ENCODE peak calls at places on chromosomes 1 and 21, in four cellular contexts. E is GM12878, A is brain microvascular endothelial cell, D is ovary. T is an unnamed sample.

GRCh38 chr1:201023517-201023902 is at the start of gene KIF21B:
- DNase-seq in E (no peak), A (peak), D (peak), T (no peak)

GRCh38 chr1:56200921-56201320 is 378.4 kb downstream of the PLPP3 start:
- DNase-seq in E (no peak), A (no peak), D (no peak), T (no peak)

GRCh38 chr1:42267904-42268303 is 67.1 kb downstream of the FOXJ3 start:
- DNase-seq in E (no peak), A (no peak), D (no peak), T (no peak)

GRCh38 chr1:85992756-85993155 is 163.8 kb downstream of the COL24A1 start:
- DNase-seq in E (no peak), A (peak), D (no peak), T (peak)

GRCh38 chr1:236795757-236796719 is 946 bp downstream of the MTR start:
- DNase-seq in E (peak), A (peak), D (no peak), T (no peak)

GRCh38 chr1:231566468-231566867 is 38.0 kb downstream of the TSNAX start:
- DNase-seq in E (no peak), A (no peak), D (no peak), T (no peak)

GRCh38 chr1:97091263-97091662 is 369.7 kb downstream of the PTBP2 start:
- DNase-seq in E (no peak), A (no peak), D (no peak), T (no peak)

GRCh38 chr1:59232209-59232608 is 64.7 kb upstream of the FGGY start:
- DNase-seq in E (no peak), A (no peak), D (no peak), T (no peak)

GRCh38 chr1:94607398-94607797 is 65.8 kb upstream of the F3 start:
- DNase-seq in E (no peak), A (no peak), D (no peak), T (no peak)

GRCh38 chr1:147579532-147580199 is 38.4 kb downstream of the BCL9 start:
- DNase-seq in E (no peak), A (no peak), D (no peak), T (peak)

GRCh38 chr1:184945678-184946412 is 28.5 kb downstream of the NIBAN1 start:
- DNase-seq in E (peak), A (no peak), D (no peak), T (no peak)

DNA sequence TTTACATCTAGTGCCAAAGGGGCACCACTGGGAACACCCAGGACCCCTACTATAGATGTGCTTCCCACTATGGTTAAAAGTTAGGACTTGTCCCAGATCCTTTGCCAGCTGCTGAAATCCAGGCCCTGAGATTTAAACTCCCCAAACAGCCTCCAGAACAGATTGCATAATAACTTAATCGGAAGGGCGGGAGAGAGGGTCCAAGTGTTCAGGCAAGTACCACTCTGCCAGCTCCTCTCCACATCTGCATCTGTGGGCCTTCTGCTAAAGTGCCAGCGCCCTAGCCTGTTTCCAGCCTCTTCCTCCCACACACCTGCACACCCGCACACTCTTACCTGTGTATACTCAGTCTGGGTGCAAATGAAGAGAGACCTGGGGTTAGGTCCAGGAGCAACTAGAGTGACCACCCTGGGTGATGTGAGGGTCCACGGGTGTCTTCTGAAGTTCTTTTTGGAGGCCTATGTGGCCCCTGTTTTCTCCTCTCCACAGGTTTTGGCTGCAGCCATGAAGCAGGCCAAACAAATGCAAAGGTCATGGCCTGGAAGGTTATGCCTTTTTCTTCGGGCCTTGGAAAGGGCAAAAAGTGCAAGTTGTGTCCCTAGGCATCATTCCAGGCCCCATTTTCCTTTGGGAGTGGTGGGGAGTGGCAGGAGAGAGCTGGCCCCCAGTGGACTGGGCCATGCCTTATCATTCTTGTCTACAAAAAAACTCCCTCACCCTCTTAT is 29.3 kb downstream of the KIRREL1 start:
- DNase-seq in E (no peak), A (no peak), D (peak), T (no peak)
- H3K27ac ChIP-seq in E (no peak), A (no peak), D (peak), T (peak)

GRCh38 chr21:42557420-42557819 is 43.8 kb downstream of the SLC37A1 start:
- DNase-seq in E (no peak), A (no peak), D (no peak), T (no peak)

GRCh38 chr21:42558846-42559245 is 45.2 kb downstream of the SLC37A1 start:
- DNase-seq in E (no peak), A (no peak), D (no peak), T (no peak)

GRCh38 chr21:42558368-42558767 is 44.7 kb downstream of the SLC37A1 start:
- DNase-seq in E (no peak), A (no peak), D (no peak), T (no peak)

GRCh38 chr21:42560517-42561179 is 47.0 kb downstream of the SLC37A1 start:
- DNase-seq in E (no peak), A (no peak), D (no peak), T (no peak)

DNA sequence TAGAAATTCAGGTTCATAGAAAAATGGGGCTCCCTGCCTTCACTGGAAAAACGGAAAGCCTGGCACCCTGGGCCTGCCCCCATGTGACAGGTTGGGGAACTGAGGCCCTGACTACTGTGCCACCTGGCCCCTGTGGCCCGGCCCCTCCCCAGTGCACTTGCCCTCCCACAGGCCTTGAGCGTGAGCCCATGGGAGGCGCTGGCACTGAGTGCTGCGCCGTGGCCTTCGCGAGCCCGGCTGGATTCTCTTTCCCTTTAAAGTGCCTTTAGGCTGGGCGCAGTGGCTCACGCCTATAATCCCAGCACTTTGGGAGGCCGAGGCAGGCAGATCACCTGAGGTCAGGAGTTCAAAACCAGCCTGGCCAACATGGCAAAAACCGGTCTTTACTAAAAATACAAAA is 45.7 kb downstream of the SLC37A1 start:
- DNase-seq in E (no peak), A (no peak), D (no peak), T (no peak)
- TF ChIP-seq CTCF in E (no peak), A (no peak), D (no peak), T (no peak)

DNA sequence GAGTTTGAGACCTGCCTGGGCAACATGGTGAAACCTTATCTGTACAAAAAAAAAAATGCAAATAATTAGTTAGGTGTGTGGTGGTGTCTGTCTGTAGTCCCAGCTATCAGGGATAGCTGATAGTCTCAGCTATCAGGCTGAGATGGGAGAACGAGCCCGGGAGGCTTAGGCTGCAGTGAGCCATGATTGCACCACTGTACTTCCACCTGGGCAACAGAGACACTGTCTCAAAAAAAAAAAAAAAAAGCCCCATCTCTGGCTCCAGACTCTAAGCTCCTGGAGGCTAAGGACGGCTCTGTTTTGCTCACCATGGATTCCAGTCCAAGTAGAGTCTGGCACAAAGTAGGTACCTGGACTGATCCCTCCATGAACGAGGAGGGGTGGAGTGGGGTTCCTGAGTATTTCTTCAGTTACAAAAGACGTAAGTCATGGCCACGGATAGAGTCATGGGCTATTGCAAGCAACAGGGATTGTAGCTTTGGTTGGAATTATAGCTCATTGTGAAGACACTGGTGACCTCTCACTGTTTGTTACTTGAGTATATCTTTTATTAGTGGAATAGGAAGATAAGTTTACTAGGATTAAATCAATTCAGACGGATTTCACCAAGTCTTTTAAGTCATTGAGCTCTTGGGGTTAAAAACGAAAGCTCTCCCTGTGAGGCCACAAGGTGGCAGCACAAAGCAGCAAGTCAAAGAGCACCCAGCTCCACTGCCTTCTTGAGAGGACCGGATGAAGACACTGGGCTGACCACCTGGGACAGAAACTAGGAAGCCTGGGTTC is 35.6 kb upstream of the TMEM61 start:
- DNase-seq in E (peak), A (peak), D (peak), T (peak)
- H3K4me3 ChIP-seq in E (no peak), A (no peak), D (no peak), T (no peak)

GRCh38 chr1:30955448-30956015 is 47.0 kb upstream of the SDC3 start:
- DNase-seq in E (no peak), A (no peak), D (no peak), T (no peak)
- H3K27ac ChIP-seq in E (no peak), A (peak), D (no peak), T (no peak)

GRCh38 chr1:67862685-67863084 is 29.4 kb upstream of the GNG12 start:
- DNase-seq in E (no peak), A (no peak), D (no peak), T (no peak)
- TF ChIP-seq CTCF in E (no peak), A (no peak), D (no peak), T (no peak)

DNA sequence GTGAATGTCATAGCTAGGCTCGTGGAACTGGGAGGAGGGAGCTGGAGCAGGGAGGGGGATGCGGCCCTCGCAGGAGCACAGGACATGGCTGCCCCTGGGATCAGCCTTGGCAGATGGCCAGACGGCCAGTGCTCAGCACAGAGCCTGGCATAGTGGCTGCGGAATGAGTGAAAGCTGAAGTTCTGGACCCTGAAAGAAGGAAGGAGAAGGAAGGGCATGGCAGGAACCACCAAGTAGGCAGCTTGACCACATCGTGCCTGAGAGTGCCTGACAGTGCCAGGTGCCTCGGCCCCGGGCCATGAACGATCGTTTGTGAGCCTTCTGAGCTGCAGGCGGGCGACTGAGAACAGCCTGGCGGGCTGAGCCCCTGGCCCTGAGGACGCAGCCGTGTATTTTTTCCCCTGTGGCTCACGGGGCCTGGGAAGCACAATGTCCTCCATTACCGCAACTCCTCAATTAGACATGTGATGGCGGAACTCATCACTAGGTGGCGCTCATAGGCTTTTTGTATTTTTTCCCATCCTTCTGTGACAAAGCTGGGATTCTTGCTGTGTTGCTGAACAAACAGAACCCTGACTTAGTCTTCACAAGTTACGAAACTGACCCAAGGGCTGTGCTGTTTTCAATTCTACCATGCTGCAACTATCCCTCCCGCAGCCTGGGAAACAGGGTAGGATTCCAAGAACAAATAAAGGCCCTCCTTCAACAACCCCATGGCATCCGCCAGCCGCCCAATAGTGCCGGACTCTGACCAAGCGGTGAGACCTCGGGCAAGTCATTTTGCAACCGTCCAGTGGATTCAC is 29.9 kb upstream of the TMEM61 start:
- DNase-seq in E (peak), A (peak), D (peak), T (peak)
- H3K4me3 ChIP-seq in E (no peak), A (peak), D (no peak), T (peak)

T was measured in AG04450.